ENCODE peak calls at places on chromosomes 2 and 18, in five cellular contexts. One of them, this sample, is unnamed.
A peak's percentile ranks its signal among the peaks of the same experiment; 100 is the strongest.

GRCh38 chr2:58194451-58194850 is 46.7 kb downstream of the FANCL start:
- DNase-seq in NB4: no peak
- DNase-seq in HFFc6: no peak
- DNase-seq in Peyer's patch: no peak
- DNase-seq in IMR-90: no peak
- DNase-seq in this sample: no peak

GRCh38 chr2:196399736-196400691 is 228.6 kb upstream of the STK17B start:
- DNase-seq in NB4: peak; percentile 75
- DNase-seq in HFFc6: peak; percentile 85
- DNase-seq in Peyer's patch: no peak
- DNase-seq in IMR-90: peak; percentile 94
- DNase-seq in this sample: no peak

GRCh38 chr2:238955648-238956531 is 108.0 kb downstream of the TWIST2 start:
- DNase-seq in IMR-90: peak; percentile 67
- DNase-seq in HFFc6: no peak
- DNase-seq in Peyer's patch: no peak
- DNase-seq in NB4: no peak
- DNase-seq in this sample: no peak

GRCh38 chr18:12686100-12686499 is 16.4 kb downstream of the CEP76 start:
- DNase-seq in NB4: peak; percentile 50
- DNase-seq in IMR-90: peak; percentile 30
- DNase-seq in HFFc6: peak; percentile 22
- DNase-seq in Peyer's patch: no peak
- DNase-seq in this sample: no peak

GRCh38 chr2:157430266-157430665 is 13.6 kb downstream of the CYTIP start:
- DNase-seq in HFFc6: no peak
- DNase-seq in IMR-90: no peak
- DNase-seq in NB4: no peak
- DNase-seq in Peyer's patch: no peak
- DNase-seq in this sample: no peak

GRCh38 chr2:66930499-66931165 is 466.5 kb upstream of the ETAA1 start:
- DNase-seq in HFFc6: no peak
- DNase-seq in NB4: no peak
- DNase-seq in Peyer's patch: no peak
- DNase-seq in IMR-90: no peak
- DNase-seq in this sample: no peak

GRCh38 chr18:11324956-11325873 is 175.8 kb upstream of the PIEZO2 start:
- DNase-seq in IMR-90: peak; percentile 85
- DNase-seq in HFFc6: peak; percentile 92
- DNase-seq in Peyer's patch: no peak
- DNase-seq in NB4: peak; percentile 48
- DNase-seq in this sample: no peak

GRCh38 chr18:34611904-34612303 is 98.2 kb upstream of the DTNA start:
- DNase-seq in IMR-90: no peak
- DNase-seq in Peyer's patch: no peak
- DNase-seq in NB4: no peak
- DNase-seq in HFFc6: no peak
- DNase-seq in this sample: no peak

GRCh38 chr2:10972683-10973433 is 61.1 kb downstream of the KCNF1 start:
- DNase-seq in Peyer's patch: no peak
- DNase-seq in HFFc6: no peak
- DNase-seq in NB4: peak; percentile 37
- DNase-seq in IMR-90: no peak
- DNase-seq in this sample: no peak

GRCh38 chr2:227198866-227199265 is 34.4 kb downstream of the COL4A3 start:
- DNase-seq in IMR-90: no peak
- DNase-seq in HFFc6: no peak
- DNase-seq in Peyer's patch: no peak
- DNase-seq in NB4: no peak
- DNase-seq in this sample: no peak

GRCh38 chr2:27915874-27916273 is 25.3 kb downstream of the BABAM2 start:
- DNase-seq in HFFc6: no peak
- DNase-seq in NB4: no peak
- DNase-seq in IMR-90: peak; percentile 6
- DNase-seq in Peyer's patch: no peak
- DNase-seq in this sample: no peak

GRCh38 chr2:177633910-177634294 is 241.3 kb downstream of the AGPS start:
- DNase-seq in NB4: no peak
- DNase-seq in HFFc6: no peak
- DNase-seq in IMR-90: no peak
- DNase-seq in Peyer's patch: no peak
- DNase-seq in this sample: no peak

GRCh38 chr2:48508461-48509124 is 21.4 kb upstream of the STON1 start:
- DNase-seq in Peyer's patch: no peak
- DNase-seq in NB4: peak; percentile 82
- DNase-seq in IMR-90: peak; percentile 75
- DNase-seq in HFFc6: peak; percentile 67
- DNase-seq in this sample: no peak

GRCh38 chr2:10019174-10019971 is 24.0 kb upstream of the KLF11 start:
- DNase-seq in Peyer's patch: no peak
- DNase-seq in IMR-90: peak; percentile 37
- DNase-seq in NB4: no peak
- DNase-seq in HFFc6: no peak
- DNase-seq in this sample: no peak

GRCh38 chr18:35143615-35144596 is 96.9 kb upstream of the ZNF397 start:
- DNase-seq in HFFc6: peak; percentile 45
- DNase-seq in IMR-90: peak; percentile 55
- DNase-seq in Peyer's patch: no peak
- DNase-seq in NB4: peak; percentile 63
- DNase-seq in this sample: no peak

GRCh38 chr18:12254137-12254819 is at the start of gene CIDEA:
- DNase-seq in HFFc6: no peak
- DNase-seq in IMR-90: no peak
- DNase-seq in Peyer's patch: no peak
- DNase-seq in NB4: no peak
- DNase-seq in this sample: no peak

GRCh38 chr2:148667114-148667513 is 22.6 kb downstream of the EPC2 start:
- DNase-seq in IMR-90: no peak
- DNase-seq in NB4: no peak
- DNase-seq in HFFc6: no peak
- DNase-seq in Peyer's patch: no peak
- DNase-seq in this sample: no peak

GRCh38 chr18:79496978-79497637 is 101.4 kb downstream of the NFATC1 start:
- DNase-seq in HFFc6: no peak
- DNase-seq in IMR-90: peak; percentile 57
- DNase-seq in Peyer's patch: peak; percentile 43
- DNase-seq in NB4: no peak
- DNase-seq in this sample: no peak

GRCh38 chr2:156505696-156506095 is 69.5 kb downstream of the GPD2 start:
- DNase-seq in IMR-90: no peak
- DNase-seq in NB4: no peak
- DNase-seq in Peyer's patch: no peak
- DNase-seq in HFFc6: no peak
- DNase-seq in this sample: no peak

GRCh38 chr2:132589060-132589765 is 80.8 kb downstream of the LYPD1 start:
- DNase-seq in Peyer's patch: no peak
- DNase-seq in NB4: no peak
- DNase-seq in HFFc6: no peak
- DNase-seq in IMR-90: no peak
- DNase-seq in this sample: no peak

GRCh38 chr2:215726070-215726469 is 287.3 kb downstream of the MREG start:
- DNase-seq in Peyer's patch: no peak
- DNase-seq in IMR-90: no peak
- DNase-seq in HFFc6: no peak
- DNase-seq in NB4: no peak
- DNase-seq in this sample: no peak

GRCh38 chr2:30301551-30301950 is 70.2 kb downstream of the LBH start:
- DNase-seq in HFFc6: no peak
- DNase-seq in Peyer's patch: no peak
- DNase-seq in NB4: no peak
- DNase-seq in IMR-90: peak; percentile 93
- DNase-seq in this sample: no peak

GRCh38 chr2:126795661-126796060 is 103.0 kb upstream of the TEX51 start:
- DNase-seq in HFFc6: no peak
- DNase-seq in NB4: no peak
- DNase-seq in Peyer's patch: no peak
- DNase-seq in IMR-90: no peak
- DNase-seq in this sample: no peak

DNA sequence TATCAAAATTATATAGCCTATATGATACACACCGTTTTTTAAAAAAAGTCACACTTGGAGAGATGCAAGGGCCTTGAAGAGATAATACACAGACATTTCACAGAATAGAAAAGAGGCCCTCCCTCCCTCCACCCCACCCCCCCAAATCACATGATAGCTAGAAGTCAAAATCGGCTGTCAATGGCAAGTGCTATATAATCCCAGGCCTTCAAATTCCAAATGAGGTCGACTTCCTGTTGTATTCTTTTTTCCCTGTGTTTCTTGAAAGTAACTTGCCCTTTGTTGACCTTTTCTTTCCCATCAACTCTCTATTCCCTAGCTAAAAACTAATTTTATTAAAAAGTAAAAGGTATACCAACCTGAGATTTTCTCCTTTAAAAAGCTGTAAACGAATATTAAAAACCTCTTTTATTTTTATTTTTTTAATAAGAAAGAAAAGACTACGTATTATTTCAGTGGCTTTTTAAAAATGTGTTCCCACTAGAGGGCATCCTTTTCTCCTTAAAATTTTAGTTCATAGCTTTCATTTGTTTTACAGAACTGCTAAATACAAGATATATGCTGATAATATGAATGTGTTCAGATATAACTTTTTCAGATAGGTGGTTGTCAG is 46.6 kb downstream of the KCMF1 start:
- DNase-seq in IMR-90: peak; percentile 36
- DNase-seq in HFFc6: peak; percentile 33
- DNase-seq in NB4: peak; percentile 30
- DNase-seq in Peyer's patch: no peak
- DNase-seq in this sample: no peak
- TF ChIP-seq CTCF in IMR-90: peak; percentile 37
- TF ChIP-seq CTCF in HFFc6: peak; percentile 78
- TF ChIP-seq CTCF in NB4: no peak
- TF ChIP-seq CTCF in Peyer's patch: no peak
- TF ChIP-seq CTCF in this sample: peak; percentile 44

GRCh38 chr2:85414761-85415498 is 3.6 kb upstream of the SH2D6 start:
- DNase-seq in Peyer's patch: no peak
- DNase-seq in NB4: no peak
- DNase-seq in HFFc6: no peak
- DNase-seq in IMR-90: no peak
- DNase-seq in this sample: no peak

GRCh38 chr2:85420743-85421705 is 2.5 kb downstream of the SH2D6 start:
- DNase-seq in Peyer's patch: peak; percentile 92
- DNase-seq in NB4: peak; percentile 94
- DNase-seq in HFFc6: peak; percentile 43
- DNase-seq in IMR-90: peak; percentile 77
- DNase-seq in this sample: peak; percentile 89

GRCh38 chr2:85421706-85422457 is 3.4 kb downstream of the SH2D6 start:
- DNase-seq in NB4: no peak
- DNase-seq in HFFc6: no peak
- DNase-seq in Peyer's patch: no peak
- DNase-seq in IMR-90: no peak
- DNase-seq in this sample: no peak

GRCh38 chr2:85419009-85419711 is 646 bp downstream of the SH2D6 start:
- DNase-seq in HFFc6: no peak
- DNase-seq in Peyer's patch: no peak
- DNase-seq in NB4: no peak
- DNase-seq in IMR-90: no peak
- DNase-seq in this sample: no peak

DNA sequence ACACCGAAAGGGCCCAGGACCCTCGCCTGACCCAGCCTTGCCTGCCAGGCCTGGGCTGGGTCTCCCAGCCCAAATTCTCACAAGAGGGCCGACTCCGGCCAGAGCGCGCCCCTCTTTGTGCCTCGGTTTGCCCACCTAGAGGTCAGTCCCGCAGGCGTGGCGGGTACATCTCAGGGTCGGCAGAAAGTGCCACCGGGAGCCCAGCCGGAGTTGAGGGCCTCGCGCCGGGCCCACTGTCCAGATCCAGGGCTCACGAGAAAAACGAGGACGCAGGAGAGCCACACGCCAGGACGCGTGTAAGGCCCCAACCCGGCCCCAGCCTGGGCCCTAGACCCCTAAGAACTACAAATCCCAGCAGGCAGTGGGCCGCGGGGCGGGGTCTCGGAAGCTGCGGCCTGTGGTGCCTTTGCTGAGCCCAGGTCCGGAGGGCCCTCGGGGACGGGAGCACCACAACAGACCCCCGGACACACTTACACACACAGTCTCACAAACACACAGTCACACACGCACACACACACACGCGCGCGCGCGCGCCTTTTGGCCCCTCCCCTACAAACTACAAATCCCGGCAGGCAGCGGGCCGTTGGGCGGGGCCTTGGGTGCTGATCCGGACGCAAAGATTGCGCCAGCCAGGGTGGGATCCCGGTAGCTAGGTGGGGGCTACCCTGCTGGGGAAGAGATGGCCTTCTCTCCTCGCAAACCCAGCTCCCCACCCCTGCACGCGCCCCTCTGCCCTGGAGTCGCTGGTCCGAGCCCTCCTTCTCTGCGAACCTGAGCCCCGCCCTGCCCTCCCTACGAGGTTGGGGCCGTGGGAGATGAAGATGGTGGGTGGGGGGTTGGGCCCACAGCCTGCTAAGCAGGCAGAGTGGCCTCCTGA is at the start of gene SH2D6:
- DNase-seq in NB4: peak; percentile 95
- DNase-seq in IMR-90: peak; percentile 68
- DNase-seq in Peyer's patch: peak; percentile 92
- DNase-seq in HFFc6: peak; percentile 51
- DNase-seq in this sample: peak; percentile 77
- TF ChIP-seq CTCF in NB4: no peak
- TF ChIP-seq CTCF in IMR-90: no peak
- TF ChIP-seq CTCF in Peyer's patch: no peak
- TF ChIP-seq CTCF in HFFc6: no peak
- TF ChIP-seq CTCF in this sample: no peak

DNA sequence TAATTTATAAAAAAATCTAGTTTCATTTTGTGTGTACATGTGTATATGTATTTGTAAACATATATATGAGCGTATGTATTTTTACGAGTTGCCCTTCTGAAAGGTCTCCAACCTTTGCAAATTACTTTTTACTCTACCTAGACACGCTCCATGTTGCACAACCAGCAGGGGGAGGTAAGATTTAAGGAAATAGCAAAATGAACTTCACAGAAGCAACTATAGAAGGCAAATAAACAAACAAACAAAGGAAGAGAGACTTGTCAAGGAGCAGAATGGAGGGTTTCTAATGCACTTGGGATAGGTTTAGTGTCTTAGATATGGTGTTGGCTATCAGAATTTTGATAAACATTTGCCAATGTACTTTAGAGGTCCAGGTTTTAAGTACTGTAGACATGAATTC is 820.5 kb upstream of the POU3F3 start:
- DNase-seq in HFFc6: no peak
- DNase-seq in NB4: peak; percentile 20
- DNase-seq in IMR-90: no peak
- DNase-seq in Peyer's patch: no peak
- DNase-seq in this sample: no peak
- TF ChIP-seq CTCF in HFFc6: no peak
- TF ChIP-seq CTCF in NB4: peak; percentile 22
- TF ChIP-seq CTCF in IMR-90: no peak
- TF ChIP-seq CTCF in Peyer's patch: peak; percentile 35
- TF ChIP-seq CTCF in this sample: no peak

GRCh38 chr2:37281916-37282315 is 42.7 kb downstream of the PRKD3 start:
- DNase-seq in IMR-90: no peak
- DNase-seq in NB4: no peak
- DNase-seq in HFFc6: no peak
- DNase-seq in Peyer's patch: no peak
- DNase-seq in this sample: no peak
- TF ChIP-seq CTCF in IMR-90: no peak
- TF ChIP-seq CTCF in NB4: no peak
- TF ChIP-seq CTCF in HFFc6: peak; percentile 47
- TF ChIP-seq CTCF in Peyer's patch: no peak
- TF ChIP-seq CTCF in this sample: no peak

GRCh38 chr2:14451312-14451711 is 181.2 kb upstream of the LRATD1 start:
- DNase-seq in Peyer's patch: no peak
- DNase-seq in IMR-90: no peak
- DNase-seq in HFFc6: no peak
- DNase-seq in NB4: peak; percentile 6
- DNase-seq in this sample: no peak
- TF ChIP-seq CTCF in Peyer's patch: peak; percentile 32
- TF ChIP-seq CTCF in IMR-90: no peak
- TF ChIP-seq CTCF in HFFc6: peak; percentile 40
- TF ChIP-seq CTCF in NB4: no peak
- TF ChIP-seq CTCF in this sample: no peak

This sample was measured in natural killer cell.